ENCODE peak calls at places on chromosomes 16 and 17, in six cellular contexts. R is body of pancreas; Y is transverse colon; D is psoas muscle; O is astrocyte; K is CD4-positive, alpha-beta memory T cell. M is an unnamed sample.

GRCh38 chr16:66851166-66851964 is 7.2 kb downstream of the CA7 start:
- DNase-seq in R (no peak), Y (no peak), D (no peak), O (no peak), K (no peak), M (no peak)

GRCh38 chr17:35404360-35404759 is 27.9 kb downstream of the SLFN12 start:
- DNase-seq in R (no peak), Y (no peak), D (no peak), O (no peak), K (no peak), M (no peak)

GRCh38 chr16:20904507-20905079 is 4.0 kb downstream of the LYRM1 start:
- DNase-seq in R (no peak), Y (no peak), D (no peak), O (peak; percentile 98), K (peak; percentile 59), M (no peak)

GRCh38 chr17:72104164-72104862 is 16.5 kb upstream of the SOX9 start:
- DNase-seq in R (no peak), Y (no peak), D (peak; percentile 69), O (peak; percentile 59), K (no peak), M (no peak)

GRCh38 chr16:70476272-70477020 is 22.1 kb downstream of the FCSK start:
- DNase-seq in R (no peak), Y (no peak), D (no peak), O (peak; percentile 81), K (no peak), M (no peak)

GRCh38 chr17:65438708-65439294 is 122.6 kb downstream of the AXIN2 start:
- DNase-seq in R (no peak), Y (no peak), D (no peak), O (peak; percentile 43), K (no peak), M (no peak)

GRCh38 chr16:47136101-47136820 is 7.5 kb downstream of the NETO2 start:
- DNase-seq in R (no peak), Y (no peak), D (no peak), O (peak; percentile 76), K (no peak), M (no peak)

GRCh38 chr17:78416311-78416711 is 37.9 kb downstream of the PGS1 start:
- DNase-seq in R (no peak), Y (peak; percentile 39), D (no peak), O (peak; percentile 47), K (no peak), M (no peak)

GRCh38 chr16:80058236-80058635 is 457.7 kb upstream of the MAF start:
- DNase-seq in R (peak; percentile 10), Y (peak; percentile 22), D (peak; percentile 78), O (no peak), K (no peak), M (no peak)

GRCh38 chr17:57888311-57889216 is 38.7 kb upstream of the MRPS23 start:
- DNase-seq in R (no peak), Y (no peak), D (no peak), O (no peak), K (no peak), M (no peak)

GRCh38 chr16:28977703-28978641 is 3.4 kb downstream of the SPNS1 start:
- DNase-seq in R (no peak), Y (no peak), D (no peak), O (no peak), K (peak; percentile 30), M (no peak)

GRCh38 chr17:82370471-82371332 is 863 bp upstream of the UTS2R start:
- DNase-seq in R (no peak), Y (peak; percentile 52), D (peak; percentile 52), O (no peak), K (no peak), M (no peak)

GRCh38 chr16:88455610-88456355 is 2.7 kb downstream of the ZFPM1 start:
- DNase-seq in R (peak; percentile 59), Y (peak; percentile 61), D (no peak), O (peak; percentile 28), K (peak; percentile 66), M (no peak)

GRCh38 chr16:86880316-86881117 is 302.2 kb downstream of the FOXL1 start:
- DNase-seq in R (no peak), Y (no peak), D (no peak), O (peak; percentile 26), K (no peak), M (no peak)

GRCh38 chr17:75721463-75722011 is 278 bp downstream of the ITGB4 start:
- DNase-seq in R (no peak), Y (peak; percentile 61), D (no peak), O (no peak), K (no peak), M (no peak)

GRCh38 chr16:26365555-26365954 is 673.8 kb downstream of the HS3ST4 start:
- DNase-seq in R (no peak), Y (no peak), D (no peak), O (no peak), K (no peak), M (peak; percentile 5)

GRCh38 chr17:34205401-34205800 is 49.7 kb upstream of the CCL2 start:
- DNase-seq in R (no peak), Y (no peak), D (no peak), O (no peak), K (no peak), M (no peak)

GRCh38 chr17:61813211-61813610 is 50.1 kb downstream of the BRIP1 start:
- DNase-seq in R (no peak), Y (no peak), D (no peak), O (peak; percentile 52), K (no peak), M (no peak)

GRCh38 chr16:80114699-80115098 is 426.1 kb upstream of the DYNLRB2 start:
- DNase-seq in R (no peak), Y (no peak), D (no peak), O (peak; percentile 35), K (no peak), M (no peak)

GRCh38 chr17:44278006-44278405 is 10.1 kb upstream of the SLC4A1 start:
- DNase-seq in R (no peak), Y (no peak), D (no peak), O (peak; percentile 42), K (no peak), M (no peak)

GRCh38 chr17:7745748-7746470 is 28.4 kb downstream of the DNAH2 start:
- DNase-seq in R (no peak), Y (no peak), D (no peak), O (peak; percentile 79), K (no peak), M (no peak)

DNA sequence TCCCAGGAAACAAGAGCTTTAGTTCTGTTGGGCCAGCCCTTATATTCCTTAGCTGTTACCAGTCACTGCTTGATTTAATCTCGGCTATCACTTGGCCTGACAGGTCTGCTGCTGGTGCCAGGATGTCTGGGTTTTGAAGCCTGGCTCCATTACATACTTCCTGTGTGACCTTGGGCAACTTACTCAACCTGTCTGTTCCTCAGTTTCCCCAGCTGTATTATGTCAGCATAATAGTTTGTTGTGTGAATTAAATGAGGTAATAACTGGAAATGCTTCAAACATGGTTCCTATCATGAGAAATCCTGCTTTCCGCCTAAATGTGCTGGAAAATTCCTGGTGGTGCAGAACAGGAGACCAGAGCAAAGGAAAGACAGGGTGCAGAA is 50.6 kb upstream of the STH start:
- DNase-seq in R (no peak), Y (no peak), D (no peak), O (no peak), K (no peak), M (no peak)
- H3K27ac ChIP-seq in R (no peak overlapping the region), Y (no peak overlapping the region), D (peak overlapping the region; percentile 78), O (no peak overlapping the region), K (no peak overlapping the region), M (peak overlapping the region; percentile 37)

DNA sequence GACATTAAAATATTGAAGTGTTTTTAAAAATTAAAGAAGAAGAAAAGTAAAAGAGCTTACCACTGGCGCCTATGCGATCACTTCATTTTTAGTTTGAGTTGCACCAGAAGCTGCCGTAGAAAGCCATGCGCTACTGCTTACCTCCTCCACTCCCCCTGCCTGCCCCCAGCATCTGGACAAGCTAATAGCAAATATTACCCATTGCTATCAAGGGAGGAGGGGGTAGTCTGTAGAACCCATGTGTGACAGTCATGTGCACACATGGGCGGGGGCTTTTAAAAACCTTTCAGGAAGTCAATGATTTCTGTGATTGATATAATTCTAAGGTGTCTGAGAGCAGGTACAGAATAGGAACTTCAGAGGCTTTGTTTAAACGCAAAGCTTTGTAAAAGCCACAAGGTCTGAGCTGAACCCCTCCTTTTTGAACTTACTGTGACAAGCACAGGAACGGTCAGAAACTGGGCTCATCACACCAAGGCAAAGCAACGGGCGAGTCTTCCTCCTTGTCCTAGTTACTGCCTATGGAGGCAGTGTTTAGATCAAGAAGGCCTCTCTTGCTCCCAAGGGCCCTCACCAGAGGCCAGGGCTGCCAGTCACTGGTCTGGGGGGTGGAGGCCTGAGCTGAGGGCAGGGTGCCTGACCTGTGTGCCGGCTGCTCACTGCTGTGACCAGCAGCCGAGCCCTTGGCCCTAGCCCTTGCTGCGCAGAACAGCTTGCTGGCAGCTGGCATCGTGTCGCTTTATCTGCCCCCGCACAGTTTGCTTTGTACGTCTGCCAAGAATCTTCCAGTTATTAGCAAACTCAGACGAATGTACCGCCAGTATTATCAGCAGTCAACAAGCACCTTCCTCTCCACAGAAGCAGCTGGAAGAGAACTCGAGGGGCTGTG is 15.0 kb downstream of the GINS2 start:
- DNase-seq in R (peak; percentile 84), Y (no peak), D (no peak), O (peak; percentile 61), K (no peak), M (no peak)
- H3K27ac ChIP-seq in R (peak overlapping the region; percentile 80), Y (peak overlapping the region; percentile 51), D (peak overlapping the region; percentile 2), O (no peak overlapping the region), K (no peak overlapping the region), M (no peak overlapping the region)

GRCh38 chr16:4345439-4346204 is 5.5 kb downstream of the PAM16 start:
- DNase-seq in R (peak; percentile 38), Y (no peak), D (no peak), O (no peak), K (no peak), M (no peak)
- H3K27ac ChIP-seq in R (peak overlapping the region; percentile 37), Y (no peak overlapping the region), D (peak overlapping the region; percentile 48), O (no peak overlapping the region), K (no peak overlapping the region), M (peak overlapping the region; percentile 84)

DNA sequence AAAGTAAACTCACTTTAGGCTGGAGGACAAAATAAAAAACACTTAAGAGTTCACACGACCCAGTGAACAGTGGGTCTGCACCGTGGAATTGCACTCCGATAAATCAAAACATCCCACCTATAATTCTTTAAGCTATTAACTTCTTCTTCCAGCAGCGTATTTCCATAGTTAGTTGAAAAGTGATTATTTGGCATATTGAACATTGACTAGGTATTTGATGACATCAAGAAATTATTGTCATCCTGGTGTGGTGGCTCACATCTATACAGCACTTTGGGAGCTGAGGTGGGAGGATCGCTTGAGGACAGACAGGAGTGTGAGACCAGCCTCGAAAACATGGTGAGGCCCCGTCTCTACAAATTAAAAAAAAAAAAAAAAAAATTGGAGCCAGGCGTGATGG is 23.4 kb downstream of the IGF2BP1 start:
- DNase-seq in R (no peak), Y (no peak), D (no peak), O (no peak), K (no peak), M (no peak)
- H3K27ac ChIP-seq in R (no peak overlapping the region), Y (no peak overlapping the region), D (no peak overlapping the region), O (no peak overlapping the region), K (no peak overlapping the region), M (no peak overlapping the region)

GRCh38 chr17:2215616-2216364 is 87.8 kb downstream of the SMG6 start:
- DNase-seq in R (no peak), Y (peak; percentile 72), D (peak; percentile 75), O (peak; percentile 99), K (peak; percentile 78), M (no peak)
- H3K27ac ChIP-seq in R (no peak overlapping the region), Y (peak overlapping the region; percentile 88), D (peak overlapping the region; percentile 95), O (peak overlapping the region; percentile 98), K (peak overlapping the region; percentile 90), M (peak overlapping the region; percentile 36)

GRCh38 chr17:76918811-76919210 is 50.6 kb downstream of the MGAT5B start:
- DNase-seq in R (no peak), Y (no peak), D (no peak), O (no peak), K (no peak), M (no peak)
- H3K27ac ChIP-seq in R (no peak overlapping the region), Y (no peak overlapping the region), D (no peak overlapping the region), O (no peak overlapping the region), K (no peak overlapping the region), M (peak overlapping the region; percentile 64)

GRCh38 chr17:37742762-37743611 is 1.9 kb downstream of the HNF1B start:
- DNase-seq in R (peak; percentile 46), Y (peak; percentile 31), D (no peak), O (no peak), K (peak; percentile 12), M (no peak)
- H3K27ac ChIP-seq in R (peak overlapping the region; percentile 98), Y (peak overlapping the region; percentile 87), D (no peak overlapping the region), O (no peak overlapping the region), K (no peak overlapping the region), M (no peak overlapping the region)

M was measured in caudate nucleus.